ENCODE peak calls at places on chromosomes 2 and 18, in four cellular contexts. R is mucosa of gallbladder; O is stimulated activated CD4-positive, alpha-beta T cell treated with anti-CD3 and anti-CD28 coated beads, TNF-alpha, amount 100 ng/mL, for 1 hour; C is SK-N-SH. Q is an unnamed sample.

GRCh38 chr18:29241199-29241598 is 1064.3 kb upstream of the CDH2 start:
- DNase-seq in O (no peak), C (no peak), R (no peak), Q (no peak)

GRCh38 chr18:44741070-44741469 is 60.4 kb downstream of the SETBP1 start:
- DNase-seq in O (no peak), C (no peak), R (no peak), Q (no peak)

GRCh38 chr2:2646312-2647051 is 315.4 kb upstream of the MYT1L start:
- DNase-seq in O (peak), R (no peak), C (peak), Q (no peak)

GRCh38 chr18:28757466-28758008 is 580.6 kb upstream of the CDH2 start:
- DNase-seq in R (no peak), C (no peak), O (no peak), Q (no peak)

GRCh38 chr2:15563227-15564100 is 2.3 kb upstream of the NBAS start:
- DNase-seq in O (no peak), C (no peak), R (no peak), Q (no peak)

GRCh38 chr2:9004338-9005204 is 1.1 kb upstream of the MBOAT2 start:
- DNase-seq in C (no peak), R (no peak), O (no peak), Q (no peak)

GRCh38 chr2:195411219-195411687 is 245.8 kb upstream of the SLC39A10 start:
- DNase-seq in R (no peak), O (no peak), C (no peak), Q (no peak)

GRCh38 chr18:62187543-62188378 is 706 bp downstream of the RELCH start:
- DNase-seq in R (peak), C (no peak), O (no peak), Q (no peak)

GRCh38 chr2:179130560-179130959 is 80.6 kb upstream of the CCDC141 start:
- DNase-seq in C (no peak), R (no peak), O (no peak), Q (no peak)

GRCh38 chr2:39516347-39517101 is 79.4 kb upstream of the MAP4K3 start:
- DNase-seq in R (no peak), O (no peak), C (no peak), Q (no peak)

GRCh38 chr2:20168727-20169696 is 55.9 kb downstream of the SDC1 start:
- DNase-seq in O (no peak), C (no peak), R (no peak), Q (no peak)